ENCODE peak calls at places on chromosomes 11 and 22, in four cellular contexts. Z is CD4-positive, alpha-beta T cell; M is AG10803; H is heart left ventricle. A is an unnamed sample.

GRCh38 chr11:107549253-107549953 is 16.1 kb downstream of the ALKBH8 start:
- DNase-seq in Z (peak), M (peak), H (no peak), A (peak)

GRCh38 chr11:17547932-17548331 is 873 bp downstream of the OTOG start:
- DNase-seq in Z (no peak), M (no peak), H (no peak), A (no peak)

GRCh38 chr11:46718155-46719019 is 626 bp upstream of the F2 start:
- DNase-seq in Z (no peak), M (no peak), H (no peak), A (peak)

GRCh38 chr22:23862103-23862502 is 4.4 kb downstream of the SLC2A11 start:
- DNase-seq in Z (peak), M (peak), H (no peak), A (peak)

GRCh38 chr11:128525411-128526243 is 61.7 kb downstream of the ETS1 start:
- DNase-seq in Z (no peak), M (peak), H (no peak), A (no peak)

GRCh38 chr11:111360150-111361043 is 18.7 kb downstream of the POU2AF1 start:
- DNase-seq in Z (no peak), M (no peak), H (no peak), A (no peak)

GRCh38 chr22:17930455-17931313 is 93.7 kb downstream of the MICAL3 start:
- DNase-seq in Z (no peak), M (no peak), H (no peak), A (no peak)

GRCh38 chr22:25900880-25901279 is 158.9 kb downstream of the MYO18B start:
- DNase-seq in Z (no peak), M (no peak), H (no peak), A (no peak)

GRCh38 chr22:29706991-29707390 is 12.8 kb upstream of the CABP7 start:
- DNase-seq in Z (no peak), M (no peak), H (no peak), A (no peak)

GRCh38 chr11:1303973-1304372 is 5.5 kb downstream of the TOLLIP start:
- DNase-seq in Z (no peak), M (no peak), H (no peak), A (no peak)

GRCh38 chr11:41431784-41432183 is 27.7 kb downstream of the LRRC4C start:
- DNase-seq in Z (no peak), M (no peak), H (no peak), A (no peak)

GRCh38 chr11:762421-763072 is 14.7 kb downstream of the GATD1 start:
- DNase-seq in Z (no peak), M (peak), H (peak), A (peak)

DNA sequence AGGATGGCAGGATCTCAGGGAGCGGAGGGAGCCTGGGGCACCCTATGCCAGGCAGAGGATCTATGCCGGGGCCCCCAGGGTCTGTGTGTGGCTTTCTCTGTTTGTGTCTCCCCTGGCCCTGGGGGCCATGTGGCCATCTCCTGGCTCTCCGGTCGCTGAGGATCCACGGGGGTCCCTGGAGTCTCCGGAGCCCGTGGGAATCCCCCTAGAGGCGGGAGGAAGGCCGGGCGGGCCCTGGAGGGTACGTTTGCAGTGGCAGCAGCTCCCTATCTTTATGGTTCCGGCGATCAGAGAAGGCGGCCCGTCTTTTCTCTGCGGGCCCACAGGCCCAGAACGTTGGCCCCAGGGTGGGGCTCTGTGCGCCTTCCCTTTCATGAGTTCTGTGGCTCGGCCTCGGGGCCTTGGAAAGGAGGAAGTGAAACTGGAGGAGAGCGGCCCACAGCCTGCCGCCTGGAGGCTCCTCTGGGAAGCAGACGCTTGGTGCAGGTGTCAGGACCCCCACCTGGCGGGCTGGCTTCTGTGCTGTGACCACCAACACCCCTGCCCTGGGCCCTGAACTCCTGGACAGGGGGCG is 82.1 kb downstream of the KCNQ1 start:
- DNase-seq in Z (no peak), M (no peak), H (peak), A (no peak)
- TF ChIP-seq CTCF in Z (no peak), M (no peak), H (no peak), A (no peak)

DNA sequence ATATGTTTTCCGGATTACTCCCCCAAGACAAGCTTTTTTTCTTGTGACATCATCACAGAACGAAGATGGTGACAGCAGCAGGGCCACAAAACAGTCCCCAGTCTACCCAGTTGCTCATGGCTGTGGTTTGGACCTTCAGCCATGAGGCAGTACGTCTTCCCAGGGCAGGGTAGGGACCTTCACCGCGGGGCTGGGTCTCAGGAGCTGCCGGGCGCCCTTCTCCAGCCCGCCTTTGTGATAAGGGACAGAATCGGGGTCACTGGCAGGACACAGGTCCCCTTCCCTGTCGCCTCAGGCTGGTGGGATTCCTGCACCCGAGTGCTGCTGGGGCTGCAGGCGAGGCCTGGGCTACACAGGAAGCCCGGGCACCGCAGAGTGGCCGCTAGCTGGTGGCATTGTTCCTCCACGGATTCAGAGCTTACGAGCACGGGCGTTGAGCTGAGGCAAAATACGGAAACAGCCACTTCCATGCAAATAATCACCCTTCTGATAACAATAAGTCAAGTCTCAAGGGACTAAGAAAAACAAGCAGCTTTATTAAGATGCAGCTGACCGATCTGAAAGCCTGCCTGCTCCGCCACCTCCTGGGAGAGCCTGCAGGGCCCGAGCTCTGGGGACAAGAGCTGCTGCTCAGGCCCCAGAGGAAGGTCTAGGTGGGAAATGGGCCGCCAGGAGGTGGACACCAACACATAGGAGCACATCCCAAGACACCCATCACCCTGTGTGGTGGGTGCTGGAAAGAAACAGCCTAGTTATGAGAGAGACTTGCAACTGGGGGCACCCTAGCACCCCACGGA is 12.3 kb downstream of the TBX1 start:
- DNase-seq in Z (no peak), M (no peak), H (no peak), A (no peak)
- TF ChIP-seq CTCF in Z (no peak), M (no peak), H (no peak), A (no peak)

GRCh38 chr11:116077092-116077491 is 572.9 kb upstream of the CADM1 start:
- DNase-seq in Z (no peak), M (no peak), H (no peak), A (no peak)

GRCh38 chr11:116082256-116082655 is 578.0 kb upstream of the CADM1 start:
- DNase-seq in Z (no peak), M (no peak), H (no peak), A (no peak)

GRCh38 chr11:116079580-116079979 is 575.4 kb upstream of the CADM1 start:
- DNase-seq in Z (no peak), M (no peak), H (no peak), A (no peak)

GRCh38 chr11:116073854-116074837 is 569.9 kb upstream of the CADM1 start:
- DNase-seq in Z (no peak), M (no peak), H (peak), A (no peak)

DNA sequence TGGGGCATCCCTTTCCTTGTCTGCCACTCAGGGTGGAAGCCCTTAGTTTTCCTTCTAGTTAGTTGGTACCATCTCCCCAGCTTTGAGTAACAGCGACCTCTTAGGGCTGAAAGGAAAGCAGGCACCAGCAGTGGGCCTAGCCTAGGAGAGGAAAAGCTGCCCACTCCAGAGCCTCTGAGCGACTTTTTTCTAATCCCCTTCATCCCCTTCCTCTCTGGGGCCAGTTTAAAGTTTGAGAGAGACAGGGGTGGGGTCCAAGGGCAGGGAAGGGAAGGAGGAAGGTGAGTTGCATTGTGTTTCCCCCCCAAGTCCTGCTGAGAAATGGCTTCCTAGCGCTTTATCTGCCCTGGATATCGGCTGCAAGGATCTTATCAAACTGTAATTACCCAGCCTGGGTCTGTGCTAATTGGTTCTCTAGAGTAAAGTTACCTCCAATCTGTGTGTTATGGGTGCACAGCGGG is 573.9 kb upstream of the CADM1 start:
- DNase-seq in Z (no peak), M (no peak), H (no peak), A (no peak)
- TF ChIP-seq CTCF in Z (no peak), M (peak), H (no peak), A (no peak)

GRCh38 chr11:32070707-32071106 is 20.2 kb upstream of the RCN1 start:
- DNase-seq in Z (no peak), M (no peak), H (no peak), A (no peak)

GRCh38 chr11:32069361-32070058 is 21.4 kb upstream of the RCN1 start:
- DNase-seq in Z (no peak), M (no peak), H (no peak), A (no peak)

GRCh38 chr11:32072872-32073661 is 17.8 kb upstream of the RCN1 start:
- DNase-seq in Z (no peak), M (peak), H (no peak), A (no peak)

GRCh38 chr11:32068134-32068533 is 22.7 kb upstream of the RCN1 start:
- DNase-seq in Z (no peak), M (peak), H (no peak), A (no peak)

GRCh38 chr11:32071811-32072210 is 19.1 kb upstream of the RCN1 start:
- DNase-seq in Z (no peak), M (peak), H (no peak), A (peak)
- TF ChIP-seq CTCF in Z (no peak), M (peak), H (no peak), A (peak)

GRCh38 chr11:7251836-7252682 is at the start of gene SYT9:
- DNase-seq in Z (no peak), M (peak), H (peak), A (peak)
- TF ChIP-seq CTCF in Z (no peak), M (no peak), H (no peak), A (no peak)

GRCh38 chr11:88295028-88295427 is 42.5 kb downstream of the CTSC start:
- DNase-seq in Z (no peak), M (no peak), H (no peak), A (no peak)

GRCh38 chr11:88293931-88294330 is 43.6 kb downstream of the CTSC start:
- DNase-seq in Z (no peak), M (peak), H (no peak), A (no peak)

GRCh38 chr11:88297320-88298263 is 39.9 kb downstream of the CTSC start:
- DNase-seq in Z (no peak), M (no peak), H (no peak), A (no peak)

GRCh38 chr11:88288560-88288959 is 49.0 kb downstream of the CTSC start:
- DNase-seq in Z (no peak), M (no peak), H (no peak), A (no peak)

DNA sequence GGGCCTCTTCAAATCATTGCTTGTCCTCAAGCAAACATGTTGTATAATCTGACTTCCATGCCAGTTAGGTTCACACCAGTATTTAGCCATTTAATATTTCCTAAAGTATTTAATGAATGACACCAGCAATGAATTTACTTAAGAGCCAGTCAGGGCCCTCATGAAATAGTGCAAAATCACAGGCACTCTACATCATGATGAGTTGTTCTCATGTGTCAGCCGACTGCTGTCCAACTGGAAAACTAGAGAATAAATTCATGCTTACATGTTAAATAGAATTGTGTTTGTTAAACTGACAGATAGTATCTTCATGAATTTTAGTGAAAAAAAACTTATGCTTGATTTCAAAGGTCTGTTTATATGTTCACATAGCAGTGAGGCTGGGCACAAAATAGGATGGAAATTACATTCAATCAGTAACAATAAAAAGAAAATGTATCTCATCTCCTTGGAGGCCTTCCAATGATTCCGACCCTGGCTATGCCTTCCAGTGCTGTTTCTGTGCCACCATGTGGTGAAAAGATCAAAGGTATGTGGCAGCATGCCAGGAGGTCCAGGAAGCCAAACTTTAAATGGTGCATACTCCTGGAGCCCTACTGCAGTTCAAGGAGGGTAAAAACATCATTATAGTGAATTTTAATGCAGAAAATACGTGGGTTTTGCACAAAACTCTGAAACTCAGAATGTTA is 45.2 kb downstream of the CTSC start:
- DNase-seq in Z (no peak), M (no peak), H (no peak), A (peak)
- TF ChIP-seq CTCF in Z (no peak), M (no peak), H (no peak), A (no peak)

DNA sequence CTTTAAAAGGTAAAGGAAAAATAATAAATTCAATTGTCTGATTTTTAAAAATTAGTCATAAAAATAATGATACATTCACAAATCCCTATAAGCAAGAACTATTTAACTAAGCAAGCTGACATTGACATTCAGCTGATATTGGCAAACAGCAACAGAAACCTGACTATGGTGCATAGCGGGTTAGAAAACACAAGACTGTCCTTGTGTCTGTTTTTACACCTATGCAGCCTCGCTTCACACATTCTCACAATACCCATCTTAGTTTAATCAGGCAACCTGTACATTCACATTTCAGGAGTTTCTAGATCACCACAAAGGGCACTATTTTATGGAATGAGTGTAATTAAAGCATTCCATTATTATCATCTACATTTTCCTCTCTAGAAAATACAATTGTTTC is 737.1 kb downstream of the KCNA4 start:
- DNase-seq in Z (no peak), M (no peak), H (no peak), A (no peak)
- TF ChIP-seq CTCF in Z (no peak), M (no peak), H (no peak), A (no peak)